ENCODE peak calls at places on chromosomes 7 and 10, in seven cellular contexts. O is AG10803, M is psoas muscle, H is epithelial cell of esophagus, L is coronary artery, U is adrenal gland, Y is BE2C. X is an unnamed sample.

GRCh38 chr10:26534384-26534783 is 96.2 kb downstream of the APBB1IP start:
- DNase-seq in M (no peak), O (no peak), L (no peak), H (no peak), Y (no peak), U (no peak), X (no peak)

GRCh38 chr7:11330717-11331116 is 357.0 kb downstream of the PHF14 start:
- DNase-seq in L (no peak), U (no peak), O (no peak), M (no peak), Y (no peak), H (no peak), X (no peak)

GRCh38 chr7:64706625-64707292 is 40.8 kb downstream of the ZNF107 start:
- DNase-seq in Y (no peak), H (no peak), M (no peak), O (no peak), L (no peak), U (no peak), X (no peak)

GRCh38 chr10:23284674-23285335 is 59.8 kb downstream of the C10orf67 start:
- DNase-seq in H (no peak), L (no peak), U (no peak), M (no peak), Y (no peak), O (no peak), X (no peak)

GRCh38 chr10:62960416-62960815 is 144.2 kb upstream of the EGR2 start:
- DNase-seq in O (peak; percentile 20), L (no peak), Y (no peak), U (no peak), M (no peak), H (no peak), X (no peak)

GRCh38 chr10:120950103-120950561 is 99.0 kb downstream of the WDR11 start:
- DNase-seq in M (peak; percentile 23), O (peak; percentile 13), U (peak; percentile 31), L (no peak), Y (no peak), H (peak; percentile 20), X (no peak)

GRCh38 chr10:104128214-104128613 is 6.2 kb downstream of the SFR1 start:
- DNase-seq in O (no peak), U (no peak), H (peak; percentile 60), Y (no peak), M (no peak), L (no peak), X (no peak)

GRCh38 chr7:105429746-105430612 is 41.3 kb upstream of the SRPK2 start:
- DNase-seq in Y (peak; percentile 67), M (no peak), L (no peak), U (no peak), H (peak; percentile 70), O (peak; percentile 76), X (peak; percentile 74)

GRCh38 chr10:15787426-15787825 is 67.7 kb upstream of the ITGA8 start:
- DNase-seq in H (no peak), O (no peak), Y (no peak), M (no peak), L (no peak), U (no peak), X (no peak)

GRCh38 chr10:53836638-53837037 is 964.4 kb downstream of the PCDH15 start:
- DNase-seq in O (no peak), Y (no peak), M (no peak), H (peak; percentile 75), U (no peak), L (no peak), X (no peak)

GRCh38 chr7:159039716-159040115 is 105.0 kb downstream of the VIPR2 start:
- DNase-seq in U (no peak), L (no peak), Y (no peak), O (no peak), H (no peak), M (no peak), X (no peak)

GRCh38 chr7:53094827-53095226 is 59.4 kb downstream of the POM121L12 start:
- DNase-seq in M (no peak), U (no peak), O (no peak), H (no peak), L (no peak), Y (no peak), X (no peak)

GRCh38 chr7:136698231-136698630 is 170.2 kb upstream of the CHRM2 start:
- DNase-seq in Y (peak; percentile 71), U (no peak), M (no peak), H (no peak), O (no peak), L (no peak), X (no peak)

GRCh38 chr7:104814671-104815400 is 199.2 kb upstream of the KMT2E start:
- DNase-seq in O (no peak), U (no peak), L (no peak), H (no peak), Y (no peak), M (no peak), X (no peak)

GRCh38 chr10:125003901-125004467 is 62.1 kb downstream of the ZRANB1 start:
- DNase-seq in H (no peak), M (no peak), U (peak; percentile 12), O (no peak), L (no peak), Y (no peak), X (no peak)

GRCh38 chr7:44065431-44066110 is at the start of gene PGAM2:
- DNase-seq in U (no peak), L (peak; percentile 85), H (no peak), Y (peak; percentile 77), M (peak; percentile 85), O (no peak), X (no peak)

GRCh38 chr7:17299477-17299991 is 1.1 kb downstream of the AHR start:
- DNase-seq in H (peak; percentile 32), M (no peak), U (no peak), O (no peak), Y (no peak), L (no peak), X (no peak)

GRCh38 chr7:78379148-78379547 is 580.6 kb downstream of the PHTF2 start:
- DNase-seq in M (no peak), L (no peak), Y (no peak), H (peak; percentile 4), O (peak; percentile 29), U (no peak), X (no peak)

GRCh38 chr7:78383096-78383495 is 584.5 kb downstream of the PHTF2 start:
- DNase-seq in L (no peak), H (no peak), U (no peak), Y (no peak), O (no peak), M (no peak), X (no peak)

GRCh38 chr7:78377532-78377931 is 579.0 kb downstream of the PHTF2 start:
- DNase-seq in L (no peak), U (no peak), M (no peak), Y (no peak), H (no peak), O (no peak), X (no peak)
- TF ChIP-seq CTCF in L (no peak), U (no peak), M (peak; percentile 24), Y (no peak), H (no peak), O (no peak), X (no peak)

GRCh38 chr10:126500866-126501265 is 112.6 kb upstream of the ADAM12 start:
- DNase-seq in L (no peak), O (peak; percentile 80), Y (no peak), H (no peak), U (no peak), M (no peak), X (no peak)

GRCh38 chr10:126504051-126504760 is 115.9 kb upstream of the ADAM12 start:
- DNase-seq in L (no peak), U (peak; percentile 31), M (peak; percentile 19), H (peak; percentile 66), O (peak; percentile 68), Y (peak; percentile 62), X (peak; percentile 36)

GRCh38 chr10:126504761-126505112 is 116.5 kb upstream of the ADAM12 start:
- DNase-seq in H (no peak), L (no peak), O (no peak), Y (no peak), M (no peak), U (no peak), X (no peak)

GRCh38 chr10:126501828-126502227 is 113.6 kb upstream of the ADAM12 start:
- DNase-seq in U (no peak), H (no peak), Y (no peak), M (no peak), L (no peak), O (no peak), X (no peak)

GRCh38 chr10:126502481-126502880 is 114.2 kb upstream of the ADAM12 start:
- DNase-seq in L (no peak), O (peak; percentile 76), U (no peak), H (no peak), Y (no peak), M (no peak), X (no peak)
- H3K4me3 ChIP-seq in L (no peak overlapping the region), O (no peak overlapping the region), U (no peak overlapping the region), H (no peak overlapping the region), Y (no peak overlapping the region), M (no peak overlapping the region), X (no peak overlapping the region)

DNA sequence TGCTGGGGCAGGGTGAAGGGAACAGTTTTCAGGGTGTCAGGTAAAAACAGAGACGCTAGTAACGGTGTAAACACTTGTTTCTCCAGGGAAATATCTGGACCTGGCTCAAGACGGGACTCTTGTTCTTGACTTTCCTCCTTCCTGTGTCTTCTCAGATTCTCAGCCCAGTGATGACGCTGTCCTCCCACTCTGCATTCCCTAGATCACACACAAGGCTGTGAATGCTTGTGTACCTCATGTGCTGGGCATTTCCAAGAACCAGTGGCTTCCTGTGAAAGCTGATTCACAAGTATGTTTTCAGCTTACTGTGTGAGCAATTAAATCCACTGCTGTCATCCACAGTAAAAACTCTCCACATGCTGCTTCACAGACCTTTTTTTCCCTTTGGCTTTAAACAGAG is 193.9 kb upstream of the DPP6 start:
- DNase-seq in M (no peak), O (peak; percentile 17), U (no peak), L (no peak), Y (no peak), H (no peak), X (no peak)
- TF ChIP-seq CTCF in M (no peak), O (no peak), U (no peak), L (no peak), Y (no peak), H (no peak), X (no peak)

GRCh38 chr10:79275105-79275430 is 72.2 kb upstream of the PPIF start:
- DNase-seq in O (no peak), Y (no peak), L (no peak), U (no peak), M (no peak), H (no peak), X (no peak)

GRCh38 chr10:79272353-79272752 is 74.9 kb upstream of the PPIF start:
- DNase-seq in O (peak; percentile 34), Y (no peak), H (no peak), U (no peak), M (no peak), L (no peak), X (no peak)

GRCh38 chr10:79275431-79275851 is 71.8 kb upstream of the PPIF start:
- DNase-seq in U (peak; percentile 52), L (no peak), M (peak; percentile 71), H (no peak), Y (peak; percentile 35), O (peak; percentile 52), X (no peak)

GRCh38 chr10:79274279-79275104 is 72.8 kb upstream of the PPIF start:
- DNase-seq in U (peak; percentile 92), H (peak; percentile 67), Y (peak; percentile 88), L (peak; percentile 97), O (peak; percentile 89), M (peak; percentile 90), X (no peak)

DNA sequence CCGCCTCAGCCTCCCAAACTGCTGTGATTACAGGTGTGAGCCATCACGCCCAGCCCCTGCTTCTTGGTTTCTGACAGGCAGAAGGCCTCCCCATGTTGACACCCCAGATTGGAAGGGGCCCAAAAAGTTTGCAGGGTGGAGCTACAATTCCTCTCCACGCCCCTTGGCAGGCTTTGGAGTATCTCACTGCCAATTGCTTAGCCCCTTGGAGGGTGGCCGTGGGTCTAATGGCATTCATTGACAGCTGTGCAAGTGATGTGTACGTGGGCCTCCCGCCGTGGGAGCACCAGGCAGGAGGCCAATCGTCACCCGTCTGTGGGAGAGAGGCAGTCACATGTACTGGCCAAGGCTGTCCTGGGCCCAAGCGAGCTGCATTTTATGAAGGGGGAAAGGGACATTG is 73.7 kb upstream of the PPIF start:
- DNase-seq in U (no peak), O (no peak), H (no peak), Y (no peak), M (peak; percentile 45), L (no peak), X (no peak)
- H3K4me3 ChIP-seq in U (no peak overlapping the region), O (no peak overlapping the region), H (no peak overlapping the region), Y (no peak overlapping the region), M (no peak overlapping the region), L (peak overlapping the region; percentile 57), X (no peak overlapping the region)

X was measured in LNCaP clone FGC.